ENCODE peak calls at places on chromosomes 12 and 14, in five cellular contexts. T, V, A, P and W are unnamed samples.
A peak's percentile ranks its signal among the peaks of the same experiment; 100 is the strongest.

GRCh38 chr14:52348796-52349195 is 34.7 kb downstream of the PTGER2 start:
- DNase-seq in V (no peak), A (no peak), T (no peak), P (no peak), W (peak; percentile 38)

GRCh38 chr12:113844495-113845175 is 121.5 kb downstream of the RBM19 start:
- DNase-seq in A (no peak), V (no peak), P (no peak), T (no peak), W (no peak)

GRCh38 chr12:70683976-70684375 is 46.7 kb upstream of the PTPRB start:
- DNase-seq in A (no peak), T (no peak), V (no peak), P (no peak), W (no peak)

GRCh38 chr12:21155517-21156351 is 24.7 kb downstream of the SLCO1B1 start:
- DNase-seq in A (no peak), P (no peak), T (no peak), V (no peak), W (no peak)

GRCh38 chr14:33184587-33184986 is 245.9 kb downstream of the NPAS3 start:
- DNase-seq in T (no peak), A (peak; percentile 4), P (no peak), V (peak; percentile 47), W (no peak)

GRCh38 chr14:22379727-22380126 is 209.3 kb downstream of the DAD1 start:
- DNase-seq in V (no peak), A (no peak), P (no peak), T (no peak), W (no peak)

GRCh38 chr14:102905116-102906108 is 17.1 kb upstream of the AMN start:
- DNase-seq in A (no peak), T (no peak), P (no peak), V (no peak), W (no peak)

GRCh38 chr12:54998958-54999510 is 14.5 kb upstream of the TESPA1 start:
- DNase-seq in V (no peak), P (no peak), T (no peak), A (no peak), W (no peak)

GRCh38 chr12:111126331-111126730 is 206.0 kb upstream of the MYL2 start:
- DNase-seq in P (peak; percentile 16), T (no peak), A (no peak), V (no peak), W (no peak)

GRCh38 chr14:105492966-105493871 is 2.2 kb downstream of the TEDC1 start:
- DNase-seq in A (no peak), V (peak; percentile 44), P (no peak), T (no peak), W (no peak)

GRCh38 chr14:47276931-47277330 is 398.5 kb downstream of the MDGA2 start:
- DNase-seq in T (no peak), P (no peak), V (peak; percentile 48), A (no peak), W (no peak)

GRCh38 chr12:92107094-92107493 is 38.6 kb downstream of the BTG1 start:
- DNase-seq in V (peak; percentile 59), P (no peak), A (no peak), T (no peak), W (no peak)

GRCh38 chr14:54664961-54665360 is 98.0 kb downstream of the SAMD4A start:
- DNase-seq in V (no peak), T (no peak), P (no peak), A (no peak), W (no peak)

GRCh38 chr14:106436310-106436905 is 910.0 kb downstream of the TMEM121 start:
- DNase-seq in A (no peak), V (peak; percentile 57), P (peak; percentile 76), T (no peak), W (no peak)

GRCh38 chr12:50865266-50865665 is 22.5 kb downstream of the TMPRSS12 start:
- DNase-seq in V (no peak), T (no peak), P (no peak), A (no peak), W (no peak)

GRCh38 chr14:70013269-70013873 is 134.2 kb downstream of the SMOC1 start:
- DNase-seq in T (no peak), A (no peak), P (peak; percentile 57), V (peak; percentile 93), W (no peak)

GRCh38 chr12:51815571-51815970 is 32.9 kb downstream of the FIGNL2 start:
- DNase-seq in P (no peak), T (no peak), V (no peak), A (no peak), W (no peak)

GRCh38 chr12:69897744-69898143 is 72.7 kb downstream of the MYRFL start:
- DNase-seq in A (peak; percentile 65), T (peak; percentile 97), V (peak; percentile 81), P (no peak), W (no peak)

GRCh38 chr14:67580336-67581230 is 19.5 kb downstream of the PIGH start:
- DNase-seq in T (no peak), V (peak; percentile 35), P (no peak), A (no peak), W (no peak)

GRCh38 chr14:57574617-57575288 is 81.1 kb upstream of the CCDC198 start:
- DNase-seq in V (no peak), P (no peak), T (no peak), A (no peak), W (no peak)

GRCh38 chr12:124646385-124647230 is 79.2 kb upstream of the NCOR2 start:
- DNase-seq in P (no peak), A (no peak), V (no peak), T (no peak), W (no peak)

GRCh38 chr12:15842106-15842505 is 40.1 kb upstream of the STRAP start:
- DNase-seq in T (peak; percentile 34), P (no peak), A (no peak), V (no peak), W (peak; percentile 65)

GRCh38 chr14:68591786-68592185 is 201.1 kb downstream of the ZFP36L1 start:
- DNase-seq in P (no peak), T (no peak), V (no peak), A (no peak), W (no peak)

GRCh38 chr14:68592948-68593347 is 199.9 kb downstream of the ZFP36L1 start:
- DNase-seq in T (no peak), V (peak; percentile 31), P (no peak), A (no peak), W (no peak)

GRCh38 chr14:68596211-68596610 is 196.7 kb downstream of the ZFP36L1 start:
- DNase-seq in T (no peak), A (no peak), V (no peak), P (no peak), W (no peak)

GRCh38 chr14:68594737-68595380 is 198.0 kb downstream of the ZFP36L1 start:
- DNase-seq in T (no peak), A (no peak), V (no peak), P (no peak), W (no peak)

GRCh38 chr14:68593806-68594536 is 198.9 kb downstream of the ZFP36L1 start:
- DNase-seq in V (peak; percentile 50), T (no peak), P (no peak), A (no peak), W (no peak)
- H3K4me3 ChIP-seq in V (no peak overlapping the region), T (no peak overlapping the region), P (no peak overlapping the region), A (no peak overlapping the region), W (no peak overlapping the region)

DNA sequence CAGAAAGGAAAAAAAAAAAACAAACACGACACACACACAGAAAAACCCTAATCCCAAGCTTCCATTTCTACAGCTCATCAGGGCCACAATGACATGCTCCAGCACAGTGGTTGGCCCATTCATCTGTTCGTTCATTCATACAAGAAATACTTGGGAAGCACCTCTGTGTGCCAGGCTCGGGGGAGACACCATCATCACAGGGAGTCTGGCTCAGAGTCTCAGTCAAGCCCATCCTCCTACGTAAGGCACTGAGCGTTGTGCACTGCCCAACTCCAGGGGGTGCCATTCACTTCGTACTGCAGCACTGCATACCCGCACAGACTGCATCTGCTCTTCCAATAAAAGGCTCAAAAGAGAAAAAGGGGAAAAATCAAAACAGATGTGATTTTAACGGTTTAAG is 15.3 kb downstream of the VPS37B start:
- DNase-seq in A (no peak), P (peak; percentile 79), T (no peak), V (peak; percentile 80), W (no peak)
- TF ChIP-seq CTCF in A (peak; percentile 69), P (no peak), T (peak; percentile 64), V (peak; percentile 73), W (peak; percentile 71)

DNA sequence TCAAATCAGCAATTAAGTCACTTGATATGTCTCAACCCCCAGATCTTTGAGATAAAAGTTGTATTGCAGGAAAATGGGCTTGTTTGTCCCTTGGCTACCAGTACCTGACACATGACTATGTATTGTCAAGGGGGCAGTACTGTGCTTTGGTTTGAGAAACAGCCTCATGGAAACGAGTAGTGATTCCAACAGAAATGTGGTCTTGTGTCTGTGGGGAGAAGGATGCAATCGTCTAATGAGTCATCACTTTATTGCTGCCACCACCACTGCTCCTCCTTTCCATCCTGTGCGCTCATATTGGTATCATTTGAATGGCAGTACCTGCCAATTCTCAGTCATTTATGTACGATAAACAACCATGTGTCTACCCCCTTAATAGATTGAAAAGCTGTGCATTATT is 72.8 kb upstream of the ARHGAP5 start:
- DNase-seq in V (no peak), T (no peak), P (no peak), A (peak; percentile 51), W (no peak)
- H3K4me3 ChIP-seq in V (no peak overlapping the region), T (no peak overlapping the region), P (no peak overlapping the region), A (no peak overlapping the region), W (no peak overlapping the region)

GRCh38 chr12:107992870-107993451 is 136.1 kb upstream of the WSCD2 start:
- DNase-seq in A (peak; percentile 7), V (peak; percentile 90), T (no peak), P (peak; percentile 48), W (no peak)
- TF ChIP-seq CTCF in A (peak; percentile 30), V (peak; percentile 85), T (peak; percentile 53), P (peak; percentile 50), W (peak; percentile 42)

GRCh38 chr12:6560501-6561205 is 4.8 kb upstream of the IFFO1 start:
- DNase-seq in V (no peak), P (no peak), A (no peak), T (no peak), W (no peak)
- H3K4me3 ChIP-seq in V (no peak overlapping the region), P (no peak overlapping the region), A (no peak overlapping the region), T (no peak overlapping the region), W (no peak overlapping the region)

GRCh38 chr12:13007496-13008233 is 7.6 kb upstream of the HEBP1 start:
- DNase-seq in V (no peak), T (no peak), P (peak; percentile 56), A (no peak), W (no peak)
- TF ChIP-seq CTCF in V (no peak), T (no peak), P (no peak), A (no peak), W (no peak)

GRCh38 chr12:12896261-12896660 is 4.9 kb downstream of the GPRC5A start:
- DNase-seq in V (no peak), P (no peak), T (no peak), A (no peak), W (no peak)
- H3K4me3 ChIP-seq in V (no peak overlapping the region), P (no peak overlapping the region), T (no peak overlapping the region), A (no peak overlapping the region), W (no peak overlapping the region)

DNA sequence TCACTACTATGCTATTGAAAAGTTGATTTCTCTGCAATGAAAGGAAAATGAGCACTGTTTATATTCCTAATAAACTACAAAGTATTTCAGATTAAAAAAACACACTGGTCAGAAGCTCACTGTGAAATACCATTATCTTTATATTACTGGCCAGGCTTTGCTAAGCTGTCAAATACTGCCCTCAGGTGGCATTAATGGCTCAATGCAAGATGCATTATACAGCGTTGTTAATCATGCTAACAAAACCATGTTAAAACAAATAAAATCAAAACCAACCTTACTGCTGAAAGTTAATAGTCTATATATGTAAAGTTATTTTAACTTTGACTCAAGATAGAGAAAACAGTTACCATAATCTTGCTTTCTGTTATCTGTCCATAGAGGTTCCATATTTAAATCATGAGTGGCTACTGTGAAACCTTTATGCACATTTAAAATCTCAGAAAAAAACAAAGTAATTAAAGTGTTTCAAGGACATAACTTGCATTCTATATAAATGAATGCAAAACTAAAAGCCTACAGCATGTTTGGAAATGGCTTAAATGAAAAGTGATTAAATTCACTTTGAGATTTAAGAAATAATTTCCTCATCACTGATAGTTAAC is 121.7 kb downstream of the RALGAPA1 start:
- DNase-seq in P (peak; percentile 46), V (peak; percentile 62), A (peak; percentile 30), T (peak; percentile 34), W (no peak)
- TF ChIP-seq CTCF in P (peak; percentile 55), V (peak; percentile 95), A (peak; percentile 72), T (peak; percentile 88), W (peak; percentile 66)